ENCODE peak calls at places on chromosomes 16 and 17, in eight cellular contexts. D is cardiac fibroblast, J is fibroblast of pulmonary artery, G is BJ, C is WTC11, H is right lobe of liver, F is progenitor cell of endocrine pancreas, Z is neural crest cell. Y is an unnamed sample.

GRCh38 chr17:35660902-35661301 is 70.5 kb upstream of the RASL10B start:
- DNase-seq in Z (no peak), H (no peak), G (no peak), D (no peak), C (no peak), F (no peak), J (no peak), Y (no peak)

GRCh38 chr16:13186813-13187212 is 285.4 kb downstream of the SHISA9 start:
- DNase-seq in J (no peak), D (no peak), H (no peak), G (no peak), F (no peak), C (peak; percentile 17), Z (no peak), Y (no peak)

GRCh38 chr17:62147284-62147683 is 82.2 kb upstream of the MED13 start:
- DNase-seq in J (no peak), Z (no peak), D (no peak), F (no peak), H (no peak), C (no peak), G (no peak), Y (no peak)

GRCh38 chr17:75695141-75695829 is 26.0 kb upstream of the ITGB4 start:
- DNase-seq in G (peak; percentile 47), J (no peak), Z (no peak), F (no peak), H (no peak), D (no peak), C (no peak), Y (no peak)

GRCh38 chr16:60204221-60204620 is 1470.1 kb upstream of the GOT2 start:
- DNase-seq in G (no peak), J (no peak), C (no peak), H (no peak), F (no peak), D (no peak), Z (no peak), Y (no peak)

GRCh38 chr17:33055171-33055611 is 63.5 kb downstream of the SPACA3 start:
- DNase-seq in G (no peak), D (no peak), J (no peak), H (no peak), Z (no peak), F (no peak), C (no peak), Y (no peak)

GRCh38 chr17:27551701-27552466 is 79.1 kb upstream of the LGALS9 start:
- DNase-seq in H (no peak), J (no peak), Z (no peak), C (no peak), F (no peak), D (no peak), G (no peak), Y (no peak)

GRCh38 chr16:26911436-26911835 is 155.3 kb upstream of the C16orf82 start:
- DNase-seq in Z (no peak), C (no peak), J (no peak), G (no peak), H (no peak), F (no peak), D (no peak), Y (no peak)

GRCh38 chr17:14926526-14927122 is 338.5 kb downstream of the PMP22 start:
- DNase-seq in D (peak; percentile 85), Z (peak; percentile 63), C (peak; percentile 45), J (peak; percentile 83), F (peak; percentile 39), G (no peak), H (peak; percentile 20), Y (peak; percentile 41)

GRCh38 chr16:70687172-70687531 is 1.3 kb upstream of the MTSS2 start:
- DNase-seq in C (no peak), F (no peak), G (no peak), J (no peak), D (no peak), Z (no peak), H (peak; percentile 22), Y (no peak)

GRCh38 chr17:77736207-77736600 is 222.3 kb upstream of the TNRC6C start:
- DNase-seq in G (no peak), J (no peak), Z (no peak), H (no peak), C (no peak), D (no peak), F (peak; percentile 8), Y (no peak)

GRCh38 chr16:48720266-48720665 is 110.3 kb upstream of the N4BP1 start:
- DNase-seq in J (peak; percentile 10), D (no peak), H (no peak), Z (peak; percentile 34), G (no peak), C (peak; percentile 74), F (peak; percentile 47), Y (no peak)

GRCh38 chr17:61645898-61646297 is 54.9 kb upstream of the NACA2 start:
- DNase-seq in Z (no peak), D (no peak), J (no peak), F (no peak), C (no peak), G (no peak), H (no peak), Y (no peak)

GRCh38 chr16:75110637-75111513 is 5.7 kb downstream of the LDHD start:
- DNase-seq in F (peak; percentile 66), G (peak; percentile 29), Z (peak; percentile 83), C (peak; percentile 90), D (peak; percentile 94), J (peak; percentile 91), H (peak; percentile 86), Y (peak; percentile 94)

GRCh38 chr17:77772899-77773358 is 185.6 kb upstream of the TNRC6C start:
- DNase-seq in F (no peak), G (no peak), C (no peak), H (no peak), Z (no peak), D (no peak), J (no peak), Y (no peak)

GRCh38 chr17:9115446-9116265 is 94.3 kb downstream of the NTN1 start:
- DNase-seq in F (no peak), C (peak; percentile 79), Z (peak; percentile 51), G (no peak), H (peak; percentile 58), D (peak; percentile 33), J (peak; percentile 41), Y (peak; percentile 62)

GRCh38 chr17:46780003-46780373 is 38.5 kb downstream of the WNT3 start:
- DNase-seq in F (no peak), H (no peak), C (no peak), Z (no peak), G (no peak), D (no peak), J (no peak), Y (no peak)

GRCh38 chr17:66466933-66467367 is 164.5 kb downstream of the PRKCA start:
- DNase-seq in D (peak; percentile 98), G (peak; percentile 96), J (peak; percentile 99), F (no peak), Z (no peak), C (no peak), H (no peak), Y (peak; percentile 31)

GRCh38 chr16:57962046-57962445 is 8.9 kb downstream of the CNGB1 start:
- DNase-seq in D (no peak), H (no peak), J (no peak), C (no peak), F (no peak), Z (no peak), G (no peak), Y (no peak)

GRCh38 chr16:2515180-2515803 is 1.5 kb downstream of the ATP6V0C start:
- DNase-seq in J (no peak), C (no peak), G (no peak), D (no peak), F (no peak), Z (no peak), H (peak; percentile 36), Y (no peak)

GRCh38 chr17:57372156-57372555 is 115.8 kb downstream of the MSI2 start:
- DNase-seq in D (peak; percentile 47), C (no peak), Z (no peak), G (no peak), J (peak; percentile 54), H (no peak), F (no peak), Y (no peak)

DNA sequence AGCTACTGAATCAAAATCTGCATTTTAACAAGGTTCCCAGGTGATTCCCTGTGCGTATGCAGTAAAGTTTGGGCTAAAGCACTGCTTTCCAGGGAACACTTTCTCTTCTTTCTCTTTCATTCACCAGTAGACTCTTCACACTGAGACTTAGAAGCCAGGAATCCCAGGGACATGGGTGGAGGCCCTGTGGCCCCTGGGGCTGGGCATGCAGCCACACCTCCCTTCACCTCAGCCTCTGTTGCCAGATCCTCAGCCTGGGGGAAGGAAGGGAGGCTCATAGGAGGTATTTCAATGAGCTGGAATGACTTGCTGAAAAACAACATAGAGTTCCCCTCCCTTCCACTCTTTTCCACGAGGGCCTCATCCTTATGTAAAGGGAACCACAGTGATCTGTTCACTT is 1.2 kb downstream of the G6PC3 start:
- DNase-seq in D (peak; percentile 23), G (no peak), H (no peak), J (peak; percentile 20), C (no peak), F (no peak), Z (no peak), Y (no peak)
- TF ChIP-seq CTCF in D (no peak), G (no peak), H (no peak), J (no peak), C (no peak), F (no peak), Z (no peak), Y (no peak)

GRCh38 chr17:40615295-40615988 is 32.2 kb downstream of the SMARCE1 start:
- DNase-seq in C (peak; percentile 73), F (peak; percentile 43), H (peak; percentile 71), J (peak; percentile 59), Z (no peak), D (peak; percentile 56), G (no peak), Y (peak; percentile 84)
- TF ChIP-seq CTCF in C (no peak), F (peak; percentile 68), H (peak; percentile 72), J (peak; percentile 52), Z (peak; percentile 55), D (peak; percentile 50), G (peak; percentile 41), Y (peak; percentile 51)

DNA sequence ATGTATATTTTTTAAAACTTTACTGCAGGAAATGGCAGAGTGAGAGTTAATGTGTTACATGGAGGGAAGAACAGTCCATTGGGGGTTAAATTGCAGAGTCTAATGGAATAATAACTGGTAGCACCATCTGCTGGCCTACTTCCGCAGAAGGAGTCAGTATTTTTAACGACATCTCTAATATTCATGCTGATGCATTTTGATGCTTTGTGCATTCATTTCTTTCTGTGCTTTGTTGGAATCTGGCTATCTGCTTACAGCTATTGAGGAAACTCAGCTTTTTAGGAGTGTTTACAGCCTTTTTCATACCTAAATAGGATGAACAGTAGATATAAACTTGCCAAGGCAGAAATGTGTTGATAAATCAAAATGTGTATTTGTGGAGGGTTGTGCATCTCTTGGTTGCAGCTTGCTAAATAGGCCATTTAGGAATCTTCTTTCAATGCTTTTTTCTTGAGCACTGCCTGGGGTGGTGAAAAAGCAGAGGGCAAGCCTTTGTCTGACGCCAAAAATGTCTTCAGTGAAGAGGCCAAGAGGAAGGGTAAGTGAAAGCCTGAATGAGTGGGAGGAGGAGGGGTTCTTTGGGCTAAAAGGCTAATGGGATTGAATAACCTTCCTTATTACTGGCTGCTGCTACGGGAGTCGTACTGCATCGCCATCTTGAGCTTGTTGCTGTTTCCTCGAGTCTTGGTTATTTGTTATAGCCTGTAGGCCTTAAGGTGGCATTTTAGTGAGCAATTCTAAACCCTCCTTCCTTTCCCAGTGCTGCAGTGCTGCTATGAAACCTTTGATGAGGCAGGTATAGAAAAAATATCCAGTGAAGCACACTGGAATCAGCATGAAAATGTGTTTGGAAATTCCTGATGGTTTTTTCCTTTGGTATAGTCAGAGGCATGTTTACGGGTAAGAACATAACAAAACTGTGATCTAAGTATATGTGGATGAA is 153.3 kb downstream of the CHD9 start:
- DNase-seq in F (peak; percentile 13), C (peak; percentile 29), J (peak; percentile 89), G (peak; percentile 37), Z (peak; percentile 53), D (peak; percentile 90), H (no peak), Y (peak; percentile 78)
- TF ChIP-seq CTCF in F (peak; percentile 65), C (no peak), J (peak; percentile 66), G (peak; percentile 61), Z (peak; percentile 81), D (peak; percentile 50), H (peak; percentile 54), Y (peak; percentile 50)

GRCh38 chr16:50743575-50744225 is 1.8 kb downstream of the CYLD start:
- DNase-seq in H (no peak), C (no peak), D (no peak), F (no peak), G (no peak), J (no peak), Z (no peak), Y (no peak)
- TF ChIP-seq CTCF in H (no peak), C (no peak), D (no peak), F (no peak), G (no peak), J (no peak), Z (no peak), Y (no peak)